ENCODE peak calls at places on chromosomes 12 and 14, in eight cellular contexts. D, H, G, M, K, L, P and N are unnamed samples.

GRCh38 chr14:66495214-66496098 is 9.3 kb downstream of the CCDC196 start:
- DNase-seq in H (peak; percentile 71), K (no peak), G (peak; percentile 31), P (peak; percentile 40), M (peak; percentile 45), D (peak; percentile 50), L (peak; percentile 44), N (no peak)

GRCh38 chr12:81779216-81779615 is 20.1 kb upstream of the PPFIA2 start:
- DNase-seq in P (no peak), M (no peak), D (no peak), L (no peak), K (no peak), H (no peak), G (no peak), N (no peak)

GRCh38 chr12:114812858-114813761 is 129.1 kb upstream of the TBX3 start:
- DNase-seq in G (no peak), D (peak; percentile 45), H (peak; percentile 74), L (no peak), P (peak; percentile 34), K (no peak), M (no peak), N (no peak)

GRCh38 chr14:56808314-56809201 is 1.7 kb downstream of the OTX2 start:
- DNase-seq in D (no peak), G (no peak), K (no peak), P (no peak), L (no peak), H (no peak), M (no peak), N (no peak)

GRCh38 chr12:5798242-5799015 is 146.6 kb downstream of the ANO2 start:
- DNase-seq in M (no peak), G (no peak), K (no peak), D (no peak), L (no peak), H (no peak), P (no peak), N (no peak)

GRCh38 chr12:99455350-99456037 is 192.1 kb upstream of the GARIN6 start:
- DNase-seq in G (no peak), P (peak; percentile 6), M (no peak), H (no peak), D (no peak), L (no peak), K (no peak), N (no peak)

GRCh38 chr12:113960030-113960429 is 6.1 kb downstream of the RBM19 start:
- DNase-seq in D (no peak), M (no peak), G (no peak), H (no peak), P (no peak), K (no peak), L (no peak), N (no peak)

GRCh38 chr14:103021817-103022668 is 35.3 kb downstream of the CDC42BPB start:
- DNase-seq in M (no peak), D (no peak), P (no peak), K (no peak), G (no peak), L (no peak), H (peak; percentile 48), N (peak; percentile 26)

GRCh38 chr12:60168441-60168840 is 572.6 kb downstream of the SLC16A7 start:
- DNase-seq in G (no peak), H (no peak), P (no peak), M (no peak), K (no peak), D (no peak), L (no peak), N (no peak)

GRCh38 chr12:92070054-92070863 is 75.4 kb downstream of the BTG1 start:
- DNase-seq in D (peak; percentile 47), P (peak; percentile 63), K (no peak), M (no peak), L (peak; percentile 80), H (no peak), G (no peak), N (peak; percentile 59)

GRCh38 chr12:24880732-24881131 is 68.2 kb downstream of the BCAT1 start:
- DNase-seq in M (no peak), H (no peak), D (no peak), P (no peak), G (no peak), K (no peak), L (no peak), N (no peak)

GRCh38 chr12:116397148-116397547 is 119.7 kb upstream of the MED13L start:
- DNase-seq in G (no peak), K (no peak), H (peak; percentile 76), D (no peak), L (no peak), P (no peak), M (no peak), N (no peak)

GRCh38 chr14:24207104-24207543 is 1.6 kb downstream of the TSSK4 start:
- DNase-seq in D (no peak), H (no peak), M (no peak), K (no peak), P (no peak), L (no peak), G (no peak), N (no peak)

GRCh38 chr12:48969847-48970701 is 1.5 kb downstream of the WNT10B start:
- DNase-seq in G (no peak), K (no peak), D (no peak), M (no peak), L (no peak), H (no peak), P (no peak), N (no peak)

GRCh38 chr12:123431951-123432886 is 4.3 kb downstream of the RILPL2 start:
- DNase-seq in M (no peak), D (no peak), G (no peak), H (no peak), K (no peak), P (no peak), L (peak; percentile 30), N (no peak)

GRCh38 chr12:64780531-64781373 is 21.5 kb upstream of the GNS start:
- DNase-seq in L (peak; percentile 87), P (peak; percentile 44), G (no peak), M (no peak), H (no peak), D (peak; percentile 47), K (peak; percentile 67), N (peak; percentile 21)

DNA sequence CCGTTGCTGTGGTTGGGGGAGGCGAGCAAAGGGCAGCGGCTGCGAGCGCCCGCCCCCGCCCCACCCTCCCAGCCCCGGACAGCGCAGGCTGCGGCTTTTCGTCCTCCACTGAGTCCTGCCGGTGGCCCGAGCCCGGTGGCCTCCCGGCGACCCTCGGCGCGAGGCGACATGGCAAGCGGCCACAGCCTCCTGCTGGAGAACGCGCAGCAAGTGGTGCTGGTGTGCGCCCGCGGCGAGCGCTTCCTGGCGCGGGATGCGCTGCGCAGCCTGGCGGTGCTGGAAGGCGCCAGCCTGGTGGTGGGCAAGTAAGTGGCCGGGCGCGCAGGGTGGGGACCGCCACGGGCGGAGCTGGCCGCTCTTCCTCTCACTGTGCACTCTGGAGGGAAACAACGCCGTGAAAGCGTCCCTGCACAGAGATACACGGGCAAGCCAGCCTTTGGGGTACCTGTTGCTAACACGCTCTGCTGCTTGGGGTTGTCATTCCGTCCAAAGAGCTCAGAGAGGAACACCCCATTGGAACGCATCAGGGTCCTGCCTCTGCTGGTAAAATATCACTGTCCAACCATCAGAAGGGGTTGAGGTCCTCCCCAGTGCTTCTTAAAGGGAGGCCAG is at the start of gene AMDHD1:
- DNase-seq in G (peak; percentile 29), L (peak; percentile 56), P (peak; percentile 80), H (peak; percentile 39), K (peak; percentile 67), D (no peak), M (no peak), N (peak; percentile 70)
- TF ChIP-seq POLR2A in G (no peak), L (no peak), P (peak; percentile 52), H (no peak), K (no peak), D (no peak), M (no peak), N (no peak)

GRCh38 chr12:56224102-56224701 is at the start of gene NABP2:
- DNase-seq in K (peak; percentile 99), H (peak; percentile 96), D (peak; percentile 99), M (peak; percentile 89), L (peak; percentile 98), P (peak; percentile 99), G (peak; percentile 99), N (peak; percentile 98)
- TF ChIP-seq CTCF in K (peak; percentile 93), H (peak; percentile 74), D (peak; percentile 84), M (peak; percentile 85), L (peak; percentile 92), P (peak; percentile 95), G (peak; percentile 94), N (peak; percentile 94)

GRCh38 chr14:99263564-99264330 is 8.2 kb downstream of the BCL11B start:
- DNase-seq in H (no peak), K (no peak), L (no peak), P (no peak), M (no peak), G (no peak), D (no peak), N (no peak)
- H3K4me3 ChIP-seq in H (no peak overlapping the region), K (peak overlapping the region; percentile 33), L (no peak overlapping the region), P (no peak overlapping the region), M (no peak overlapping the region), G (no peak overlapping the region), D (no peak overlapping the region), N (no peak overlapping the region)

GRCh38 chr12:121239704-121240420 is 29.9 kb downstream of the P2RX4 start:
- DNase-seq in K (no peak), L (no peak), P (no peak), M (no peak), D (no peak), H (no peak), G (no peak), N (no peak)

GRCh38 chr12:121241203-121241970 is 31.5 kb downstream of the P2RX4 start:
- DNase-seq in L (no peak), P (no peak), H (no peak), D (peak; percentile 47), M (no peak), G (no peak), K (no peak), N (no peak)

GRCh38 chr12:121238604-121239334 is 28.8 kb downstream of the P2RX4 start:
- DNase-seq in M (no peak), G (no peak), H (no peak), D (no peak), L (no peak), P (no peak), K (no peak), N (no peak)

GRCh38 chr12:121239335-121239678 is 29.4 kb downstream of the P2RX4 start:
- DNase-seq in D (no peak), P (no peak), H (no peak), L (no peak), G (no peak), M (no peak), K (no peak), N (no peak)

DNA sequence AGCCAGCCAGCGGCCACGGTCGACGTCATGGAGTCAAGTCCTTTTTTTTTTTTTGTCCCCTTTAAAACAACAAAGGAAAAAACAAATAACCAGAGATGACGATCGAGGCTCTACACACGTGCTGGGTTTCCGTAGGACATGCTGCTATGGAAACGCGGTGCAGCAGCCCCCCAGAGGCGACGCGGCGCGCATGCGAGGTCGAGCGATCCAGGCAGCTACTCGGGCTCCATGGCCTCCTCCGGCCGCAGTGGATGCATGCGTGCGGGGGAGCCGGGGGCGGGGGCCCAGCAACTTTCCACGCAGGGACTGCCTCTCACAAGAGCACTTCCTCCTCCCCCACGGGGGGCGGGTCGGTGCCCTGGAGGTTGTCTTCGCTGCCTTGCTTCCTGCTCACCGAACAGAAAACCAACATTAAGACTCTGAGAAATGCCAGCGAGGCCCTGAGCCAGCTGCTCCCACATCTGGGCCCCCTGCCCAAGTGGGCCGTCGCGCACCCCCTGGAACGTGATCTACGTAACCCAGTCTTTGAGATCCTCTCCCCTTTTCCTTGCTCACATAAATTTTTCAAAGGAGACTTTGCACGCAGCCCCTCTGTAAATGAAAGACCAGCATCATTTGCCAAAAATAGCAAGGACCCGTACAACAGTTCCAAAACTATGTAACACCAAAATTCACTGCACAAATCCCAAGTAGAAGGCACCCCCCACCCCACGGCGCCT is 30.7 kb downstream of the P2RX4 start:
- DNase-seq in H (no peak), K (peak; percentile 85), M (no peak), G (peak; percentile 34), D (peak; percentile 92), L (peak; percentile 58), P (no peak), N (peak; percentile 68)
- TF ChIP-seq POLR2A in H (no peak), K (no peak), M (peak; percentile 57), G (no peak), D (no peak), L (no peak), P (no peak), N (no peak)